ENCODE peak calls at places on chromosomes 13 and 19, in nine cellular contexts. F is IMR-90, M is PC-3, P is kidney, V is dorsolateral prefrontal cortex, Y is fibroblast of pulmonary artery, N is cardiac muscle cell, L is mammary epithelial cell, W is HFF-Myc. U is an unnamed sample.

GRCh38 chr13:89577301-89577700 is 1770.2 kb upstream of the MIR17HG start:
- DNase-seq in F (no peak), M (peak; percentile 1), P (no peak), V (no peak), Y (no peak), N (no peak), L (no peak), W (no peak), U (no peak)

GRCh38 chr13:101283782-101284181 is 132.5 kb downstream of the NALCN start:
- DNase-seq in F (no peak), M (no peak), P (no peak), V (no peak), Y (no peak), N (no peak), L (peak; percentile 53), W (no peak), U (peak; percentile 69)

GRCh38 chr13:30829145-30829544 is 76.9 kb upstream of the MEDAG start:
- DNase-seq in F (peak; percentile 82), M (peak; percentile 78), P (no peak), V (no peak), Y (peak; percentile 47), N (no peak), L (peak; percentile 98), W (peak; percentile 58), U (peak; percentile 98)

GRCh38 chr19:3426433-3426832 is 53.9 kb downstream of the SMIM24 start:
- DNase-seq in F (no peak), M (no peak), P (peak; percentile 75), V (no peak), Y (no peak), N (no peak), L (no peak), W (no peak), U (no peak)

GRCh38 chr19:19656451-19657396 is 6.8 kb downstream of the ATP13A1 start:
- DNase-seq in F (no peak), M (no peak), P (peak; percentile 69), V (no peak), Y (no peak), N (no peak), L (no peak), W (no peak), U (no peak)

GRCh38 chr13:89066868-89067466 is 1395.8 kb downstream of the SLITRK5 start:
- DNase-seq in F (peak; percentile 0), M (peak; percentile 68), P (no peak), V (no peak), Y (peak; percentile 45), N (peak; percentile 75), L (peak; percentile 19), W (no peak), U (peak; percentile 77)

GRCh38 chr13:111556496-111556895 is 236.1 kb downstream of the TEX29 start:
- DNase-seq in F (no peak), M (no peak), P (no peak), V (no peak), Y (no peak), N (no peak), L (no peak), W (no peak), U (no peak)

GRCh38 chr19:6424190-6424938 is at the start of gene KHSRP:
- DNase-seq in F (no peak), M (no peak), P (no peak), V (no peak), Y (no peak), N (peak; percentile 52), L (no peak), W (no peak), U (no peak)

GRCh38 chr13:99442273-99442895 is 58.9 kb upstream of the TM9SF2 start:
- DNase-seq in F (peak; percentile 45), M (peak; percentile 64), P (no peak), V (no peak), Y (peak; percentile 67), N (peak; percentile 67), L (peak; percentile 16), W (no peak), U (peak; percentile 61)

GRCh38 chr13:31263346-31263745 is 63.6 kb downstream of the B3GLCT start:
- DNase-seq in F (no peak), M (no peak), P (no peak), V (no peak), Y (no peak), N (no peak), L (no peak), W (no peak), U (no peak)

GRCh38 chr19:38389101-38389925 is 816 bp downstream of the SPRED3 start:
- DNase-seq in F (peak; percentile 82), M (peak; percentile 72), P (no peak), V (no peak), Y (peak; percentile 85), N (peak; percentile 41), L (peak; percentile 66), W (peak; percentile 59), U (peak; percentile 73)

GRCh38 chr19:18086590-18087138 is at the start of gene IL12RB1:
- DNase-seq in F (no peak), M (no peak), P (no peak), V (no peak), Y (no peak), N (no peak), L (no peak), W (no peak), U (no peak)

GRCh38 chr13:72072223-72072622 is 205.2 kb upstream of the DACH1 start:
- DNase-seq in F (no peak), M (no peak), P (no peak), V (no peak), Y (no peak), N (no peak), L (no peak), W (no peak), U (no peak)

GRCh38 chr19:2243274-2244121 is 5.6 kb upstream of the AMH start:
- DNase-seq in F (no peak), M (no peak), P (peak; percentile 68), V (no peak), Y (no peak), N (no peak), L (no peak), W (no peak), U (no peak)

GRCh38 chr13:40316301-40316700 is 350.1 kb downstream of the FOXO1 start:
- DNase-seq in F (no peak), M (no peak), P (no peak), V (no peak), Y (no peak), N (no peak), L (no peak), W (no peak), U (no peak)

GRCh38 chr19:38304866-38305429 is 897 bp downstream of the C19orf33 start:
- DNase-seq in F (no peak), M (peak; percentile 95), P (peak; percentile 93), V (no peak), Y (no peak), N (peak; percentile 92), L (peak; percentile 70), W (no peak), U (peak; percentile 93)

GRCh38 chr19:37938379-37938778 is 31.4 kb downstream of the SIPA1L3 start:
- DNase-seq in F (no peak), M (no peak), P (no peak), V (no peak), Y (no peak), N (no peak), L (no peak), W (no peak), U (no peak)

GRCh38 chr19:30516586-30516985 is 144.4 kb downstream of the ZNF536 start:
- DNase-seq in F (no peak), M (no peak), P (no peak), V (no peak), Y (no peak), N (no peak), L (no peak), W (no peak), U (no peak)

GRCh38 chr13:46058268-46058667 is 5.7 kb upstream of the ZC3H13 start:
- DNase-seq in F (no peak), M (no peak), P (no peak), V (no peak), Y (no peak), N (no peak), L (peak; percentile 11), W (no peak), U (no peak)

DNA sequence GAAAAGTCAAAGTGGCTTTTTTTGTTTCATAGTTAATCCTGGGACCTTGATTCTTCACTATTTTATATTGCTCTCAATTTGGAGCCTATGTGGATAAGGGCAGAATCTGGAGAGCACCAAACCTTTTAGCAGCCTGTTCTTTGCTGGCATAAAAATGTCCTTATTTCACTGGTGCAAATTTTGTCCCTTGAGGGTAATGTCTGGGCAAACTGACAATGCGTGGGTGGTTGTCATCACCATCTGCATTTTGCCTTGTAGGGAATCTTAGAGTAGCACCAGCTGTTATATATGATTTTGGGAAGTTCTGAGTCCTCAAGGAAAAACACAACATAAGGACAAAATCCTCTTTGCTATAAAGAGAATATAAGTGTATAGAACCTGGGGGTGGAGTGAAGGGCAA is 336.9 kb upstream of the HTR2A start:
- DNase-seq in F (no peak), M (no peak), P (no peak), V (peak; percentile 46), Y (peak; percentile 62), N (no peak), L (no peak), W (no peak), U (no peak)
- TF ChIP-seq CTCF in F (no peak), M (no peak), P (no peak), V (no peak), Y (no peak), N (no peak), L (no peak), W (no peak), U (no peak)

GRCh38 chr19:48329167-48329891 is 4.0 kb downstream of the EMP3 start:
- DNase-seq in F (peak; percentile 59), M (peak; percentile 34), P (no peak), V (no peak), Y (peak; percentile 44), N (no peak), L (peak; percentile 78), W (no peak), U (peak; percentile 73)
- H3K4me3 ChIP-seq in F (no peak overlapping the region), M (no peak overlapping the region), P (peak overlapping the region; percentile 24), V (peak overlapping the region; percentile 76), Y (no peak overlapping the region), N (no peak overlapping the region), L (no peak overlapping the region), W (peak overlapping the region; percentile 0), U (no peak overlapping the region)

DNA sequence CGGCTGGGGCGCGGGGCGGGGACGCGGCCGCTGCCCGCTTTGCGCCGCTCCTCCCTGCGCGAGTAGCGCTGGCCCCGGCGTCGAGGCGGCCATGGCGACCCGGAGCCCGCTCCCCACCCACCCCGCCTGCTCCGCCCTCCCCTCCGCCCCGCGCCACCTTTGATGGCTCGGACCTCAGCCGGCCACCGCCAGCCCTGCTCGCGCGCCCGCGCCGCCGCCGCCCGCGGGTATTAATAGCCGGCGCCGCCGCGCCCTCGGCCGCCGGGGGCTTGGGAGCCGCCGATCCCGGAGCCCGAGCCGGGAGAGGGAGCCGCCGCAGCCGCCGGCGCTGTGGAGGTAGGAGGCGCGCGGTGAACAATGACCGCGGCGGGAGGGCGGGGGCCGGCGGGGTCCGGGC is 261 bp downstream of the FARP1 start:
- DNase-seq in F (no peak), M (no peak), P (peak; percentile 90), V (no peak), Y (no peak), N (peak; percentile 86), L (no peak), W (no peak), U (no peak)
- TF ChIP-seq CTCF in F (no peak), M (no peak), P (no peak), V (no peak), Y (no peak), N (no peak), L (no peak), W (no peak), U (no peak)

GRCh38 chr13:61600360-61601033 is 184.8 kb upstream of the PCDH20 start:
- DNase-seq in F (no peak), M (no peak), P (no peak), V (no peak), Y (no peak), N (no peak), L (no peak), W (no peak), U (no peak)
- H3K4me3 ChIP-seq in F (no peak overlapping the region), M (no peak overlapping the region), P (no peak overlapping the region), V (no peak overlapping the region), Y (no peak overlapping the region), N (no peak overlapping the region), L (no peak overlapping the region), W (no peak overlapping the region), U (no peak overlapping the region)